ENCODE peak calls at places on chromosomes 11 and 22, in four cellular contexts. One of them, this sample, is unnamed.

GRCh38 chr22:45101828-45102227 is 61.9 kb upstream of the NUP50 start:
- DNase-seq in effector CD4-positive, alpha-beta T cell: no peak
- DNase-seq in activated T-helper 1 cell treated with anti-CD3 and anti-CD28 coated beads, Interleukin-12 subunit alpha, Interleukin-12 subunit beta, Interleukin-2, Interleukin-4 antibody, amounts not matched to agents 30 ng/mL and 10 ng/mL and 1 ng/mL, durations not matched to agents 14 hours and 24 hours and 36 hours: no peak
- DNase-seq in HS-27A: no peak
- DNase-seq in this sample: peak; percentile 30

GRCh38 chr22:39174498-39175120 is 22.1 kb upstream of the CBX7 start:
- DNase-seq in effector CD4-positive, alpha-beta T cell: peak; percentile 61
- DNase-seq in activated T-helper 1 cell treated with anti-CD3 and anti-CD28 coated beads, Interleukin-12 subunit alpha, Interleukin-12 subunit beta, Interleukin-2, Interleukin-4 antibody, amounts not matched to agents 30 ng/mL and 10 ng/mL and 1 ng/mL, durations not matched to agents 14 hours and 24 hours and 36 hours: peak; percentile 33
- DNase-seq in HS-27A: peak; percentile 82
- DNase-seq in this sample: peak; percentile 50

GRCh38 chr22:42893366-42894150 is 36.5 kb upstream of the ARFGAP3 start:
- DNase-seq in effector CD4-positive, alpha-beta T cell: no peak
- DNase-seq in activated T-helper 1 cell treated with anti-CD3 and anti-CD28 coated beads, Interleukin-12 subunit alpha, Interleukin-12 subunit beta, Interleukin-2, Interleukin-4 antibody, amounts not matched to agents 30 ng/mL and 10 ng/mL and 1 ng/mL, durations not matched to agents 14 hours and 24 hours and 36 hours: no peak
- DNase-seq in HS-27A: no peak
- DNase-seq in this sample: no peak

GRCh38 chr22:23563111-23563510 is 17.0 kb downstream of the IGLL1 start:
- DNase-seq in effector CD4-positive, alpha-beta T cell: no peak
- DNase-seq in activated T-helper 1 cell treated with anti-CD3 and anti-CD28 coated beads, Interleukin-12 subunit alpha, Interleukin-12 subunit beta, Interleukin-2, Interleukin-4 antibody, amounts not matched to agents 30 ng/mL and 10 ng/mL and 1 ng/mL, durations not matched to agents 14 hours and 24 hours and 36 hours: no peak
- DNase-seq in HS-27A: no peak
- DNase-seq in this sample: no peak

GRCh38 chr22:29717789-29718188 is 2.0 kb upstream of the CABP7 start:
- DNase-seq in effector CD4-positive, alpha-beta T cell: no peak
- DNase-seq in activated T-helper 1 cell treated with anti-CD3 and anti-CD28 coated beads, Interleukin-12 subunit alpha, Interleukin-12 subunit beta, Interleukin-2, Interleukin-4 antibody, amounts not matched to agents 30 ng/mL and 10 ng/mL and 1 ng/mL, durations not matched to agents 14 hours and 24 hours and 36 hours: no peak
- DNase-seq in HS-27A: no peak
- DNase-seq in this sample: no peak

GRCh38 chr11:85759915-85760314 is 51.0 kb downstream of the SYTL2 start:
- DNase-seq in effector CD4-positive, alpha-beta T cell: no peak
- DNase-seq in activated T-helper 1 cell treated with anti-CD3 and anti-CD28 coated beads, Interleukin-12 subunit alpha, Interleukin-12 subunit beta, Interleukin-2, Interleukin-4 antibody, amounts not matched to agents 30 ng/mL and 10 ng/mL and 1 ng/mL, durations not matched to agents 14 hours and 24 hours and 36 hours: no peak
- DNase-seq in HS-27A: peak; percentile 26
- DNase-seq in this sample: no peak

GRCh38 chr11:67400251-67400941 is 1.3 kb downstream of the PPP1CA start:
- DNase-seq in effector CD4-positive, alpha-beta T cell: no peak
- DNase-seq in activated T-helper 1 cell treated with anti-CD3 and anti-CD28 coated beads, Interleukin-12 subunit alpha, Interleukin-12 subunit beta, Interleukin-2, Interleukin-4 antibody, amounts not matched to agents 30 ng/mL and 10 ng/mL and 1 ng/mL, durations not matched to agents 14 hours and 24 hours and 36 hours: no peak
- DNase-seq in HS-27A: no peak
- DNase-seq in this sample: no peak

GRCh38 chr11:43833657-43834073 is 47.0 kb upstream of the ALKBH3 start:
- DNase-seq in effector CD4-positive, alpha-beta T cell: no peak
- DNase-seq in activated T-helper 1 cell treated with anti-CD3 and anti-CD28 coated beads, Interleukin-12 subunit alpha, Interleukin-12 subunit beta, Interleukin-2, Interleukin-4 antibody, amounts not matched to agents 30 ng/mL and 10 ng/mL and 1 ng/mL, durations not matched to agents 14 hours and 24 hours and 36 hours: no peak
- DNase-seq in HS-27A: no peak
- DNase-seq in this sample: no peak

GRCh38 chr11:125224391-125225015 is 60.0 kb downstream of the PKNOX2 start:
- DNase-seq in effector CD4-positive, alpha-beta T cell: no peak
- DNase-seq in activated T-helper 1 cell treated with anti-CD3 and anti-CD28 coated beads, Interleukin-12 subunit alpha, Interleukin-12 subunit beta, Interleukin-2, Interleukin-4 antibody, amounts not matched to agents 30 ng/mL and 10 ng/mL and 1 ng/mL, durations not matched to agents 14 hours and 24 hours and 36 hours: no peak
- DNase-seq in HS-27A: no peak
- DNase-seq in this sample: no peak

GRCh38 chr22:27534720-27535125 is 266.8 kb downstream of the MN1 start:
- DNase-seq in effector CD4-positive, alpha-beta T cell: no peak
- DNase-seq in activated T-helper 1 cell treated with anti-CD3 and anti-CD28 coated beads, Interleukin-12 subunit alpha, Interleukin-12 subunit beta, Interleukin-2, Interleukin-4 antibody, amounts not matched to agents 30 ng/mL and 10 ng/mL and 1 ng/mL, durations not matched to agents 14 hours and 24 hours and 36 hours: no peak
- DNase-seq in HS-27A: no peak
- DNase-seq in this sample: no peak

GRCh38 chr11:96102664-96103068 is 178.8 kb upstream of the MTMR2 start:
- DNase-seq in effector CD4-positive, alpha-beta T cell: no peak
- DNase-seq in activated T-helper 1 cell treated with anti-CD3 and anti-CD28 coated beads, Interleukin-12 subunit alpha, Interleukin-12 subunit beta, Interleukin-2, Interleukin-4 antibody, amounts not matched to agents 30 ng/mL and 10 ng/mL and 1 ng/mL, durations not matched to agents 14 hours and 24 hours and 36 hours: no peak
- DNase-seq in HS-27A: peak; percentile 73
- DNase-seq in this sample: no peak

GRCh38 chr11:72307439-72307838 is 63.5 kb upstream of the PHOX2A start:
- DNase-seq in effector CD4-positive, alpha-beta T cell: no peak
- DNase-seq in activated T-helper 1 cell treated with anti-CD3 and anti-CD28 coated beads, Interleukin-12 subunit alpha, Interleukin-12 subunit beta, Interleukin-2, Interleukin-4 antibody, amounts not matched to agents 30 ng/mL and 10 ng/mL and 1 ng/mL, durations not matched to agents 14 hours and 24 hours and 36 hours: no peak
- DNase-seq in HS-27A: no peak
- DNase-seq in this sample: no peak

GRCh38 chr11:76296731-76297130 is 84.2 kb downstream of the THAP12 start:
- DNase-seq in effector CD4-positive, alpha-beta T cell: no peak
- DNase-seq in activated T-helper 1 cell treated with anti-CD3 and anti-CD28 coated beads, Interleukin-12 subunit alpha, Interleukin-12 subunit beta, Interleukin-2, Interleukin-4 antibody, amounts not matched to agents 30 ng/mL and 10 ng/mL and 1 ng/mL, durations not matched to agents 14 hours and 24 hours and 36 hours: no peak
- DNase-seq in HS-27A: no peak
- DNase-seq in this sample: no peak

GRCh38 chr11:1306186-1307162 is 3.0 kb downstream of the TOLLIP start:
- DNase-seq in effector CD4-positive, alpha-beta T cell: no peak
- DNase-seq in activated T-helper 1 cell treated with anti-CD3 and anti-CD28 coated beads, Interleukin-12 subunit alpha, Interleukin-12 subunit beta, Interleukin-2, Interleukin-4 antibody, amounts not matched to agents 30 ng/mL and 10 ng/mL and 1 ng/mL, durations not matched to agents 14 hours and 24 hours and 36 hours: no peak
- DNase-seq in HS-27A: no peak
- DNase-seq in this sample: no peak

GRCh38 chr11:209275-210121 is 2.0 kb downstream of the RIC8A start:
- DNase-seq in effector CD4-positive, alpha-beta T cell: no peak
- DNase-seq in activated T-helper 1 cell treated with anti-CD3 and anti-CD28 coated beads, Interleukin-12 subunit alpha, Interleukin-12 subunit beta, Interleukin-2, Interleukin-4 antibody, amounts not matched to agents 30 ng/mL and 10 ng/mL and 1 ng/mL, durations not matched to agents 14 hours and 24 hours and 36 hours: no peak
- DNase-seq in HS-27A: no peak
- DNase-seq in this sample: peak; percentile 20

GRCh38 chr22:42863349-42863911 is 6.4 kb upstream of the ARFGAP3 start:
- DNase-seq in effector CD4-positive, alpha-beta T cell: no peak
- DNase-seq in activated T-helper 1 cell treated with anti-CD3 and anti-CD28 coated beads, Interleukin-12 subunit alpha, Interleukin-12 subunit beta, Interleukin-2, Interleukin-4 antibody, amounts not matched to agents 30 ng/mL and 10 ng/mL and 1 ng/mL, durations not matched to agents 14 hours and 24 hours and 36 hours: no peak
- DNase-seq in HS-27A: peak; percentile 79
- DNase-seq in this sample: peak; percentile 43

GRCh38 chr11:114088836-114089235 is 29.3 kb downstream of the ZBTB16 start:
- DNase-seq in effector CD4-positive, alpha-beta T cell: no peak
- DNase-seq in activated T-helper 1 cell treated with anti-CD3 and anti-CD28 coated beads, Interleukin-12 subunit alpha, Interleukin-12 subunit beta, Interleukin-2, Interleukin-4 antibody, amounts not matched to agents 30 ng/mL and 10 ng/mL and 1 ng/mL, durations not matched to agents 14 hours and 24 hours and 36 hours: no peak
- DNase-seq in HS-27A: no peak
- DNase-seq in this sample: no peak

GRCh38 chr22:22938672-22939536 is 51.3 kb downstream of the IGLL5 start:
- DNase-seq in effector CD4-positive, alpha-beta T cell: no peak
- DNase-seq in activated T-helper 1 cell treated with anti-CD3 and anti-CD28 coated beads, Interleukin-12 subunit alpha, Interleukin-12 subunit beta, Interleukin-2, Interleukin-4 antibody, amounts not matched to agents 30 ng/mL and 10 ng/mL and 1 ng/mL, durations not matched to agents 14 hours and 24 hours and 36 hours: no peak
- DNase-seq in HS-27A: no peak
- DNase-seq in this sample: no peak

GRCh38 chr11:77322506-77322905 is 21.0 kb upstream of the GDPD4 start:
- DNase-seq in effector CD4-positive, alpha-beta T cell: no peak
- DNase-seq in activated T-helper 1 cell treated with anti-CD3 and anti-CD28 coated beads, Interleukin-12 subunit alpha, Interleukin-12 subunit beta, Interleukin-2, Interleukin-4 antibody, amounts not matched to agents 30 ng/mL and 10 ng/mL and 1 ng/mL, durations not matched to agents 14 hours and 24 hours and 36 hours: no peak
- DNase-seq in HS-27A: no peak
- DNase-seq in this sample: no peak

GRCh38 chr11:34072041-34072440 is 20.5 kb downstream of the CAPRIN1 start:
- DNase-seq in effector CD4-positive, alpha-beta T cell: no peak
- DNase-seq in activated T-helper 1 cell treated with anti-CD3 and anti-CD28 coated beads, Interleukin-12 subunit alpha, Interleukin-12 subunit beta, Interleukin-2, Interleukin-4 antibody, amounts not matched to agents 30 ng/mL and 10 ng/mL and 1 ng/mL, durations not matched to agents 14 hours and 24 hours and 36 hours: no peak
- DNase-seq in HS-27A: no peak
- DNase-seq in this sample: no peak

GRCh38 chr11:64794526-64794925 is 8.5 kb downstream of the MAP4K2 start:
- DNase-seq in effector CD4-positive, alpha-beta T cell: no peak
- DNase-seq in activated T-helper 1 cell treated with anti-CD3 and anti-CD28 coated beads, Interleukin-12 subunit alpha, Interleukin-12 subunit beta, Interleukin-2, Interleukin-4 antibody, amounts not matched to agents 30 ng/mL and 10 ng/mL and 1 ng/mL, durations not matched to agents 14 hours and 24 hours and 36 hours: no peak
- DNase-seq in HS-27A: no peak
- DNase-seq in this sample: no peak

GRCh38 chr11:7436657-7437056 is 48.6 kb upstream of the OLFML1 start:
- DNase-seq in effector CD4-positive, alpha-beta T cell: no peak
- DNase-seq in activated T-helper 1 cell treated with anti-CD3 and anti-CD28 coated beads, Interleukin-12 subunit alpha, Interleukin-12 subunit beta, Interleukin-2, Interleukin-4 antibody, amounts not matched to agents 30 ng/mL and 10 ng/mL and 1 ng/mL, durations not matched to agents 14 hours and 24 hours and 36 hours: no peak
- DNase-seq in HS-27A: no peak
- DNase-seq in this sample: no peak

GRCh38 chr22:20569059-20570058 is 61.9 kb downstream of the MED15 start:
- DNase-seq in effector CD4-positive, alpha-beta T cell: peak; percentile 76
- DNase-seq in activated T-helper 1 cell treated with anti-CD3 and anti-CD28 coated beads, Interleukin-12 subunit alpha, Interleukin-12 subunit beta, Interleukin-2, Interleukin-4 antibody, amounts not matched to agents 30 ng/mL and 10 ng/mL and 1 ng/mL, durations not matched to agents 14 hours and 24 hours and 36 hours: peak; percentile 76
- DNase-seq in HS-27A: peak; percentile 93
- DNase-seq in this sample: peak; percentile 70

GRCh38 chr11:9203715-9204311 is 61.3 kb downstream of the DENND5A start:
- DNase-seq in effector CD4-positive, alpha-beta T cell: no peak
- DNase-seq in activated T-helper 1 cell treated with anti-CD3 and anti-CD28 coated beads, Interleukin-12 subunit alpha, Interleukin-12 subunit beta, Interleukin-2, Interleukin-4 antibody, amounts not matched to agents 30 ng/mL and 10 ng/mL and 1 ng/mL, durations not matched to agents 14 hours and 24 hours and 36 hours: no peak
- DNase-seq in HS-27A: no peak
- DNase-seq in this sample: no peak

GRCh38 chr11:94494200-94494545 is 389 bp downstream of the ANKRD49 start:
- DNase-seq in effector CD4-positive, alpha-beta T cell: no peak
- DNase-seq in activated T-helper 1 cell treated with anti-CD3 and anti-CD28 coated beads, Interleukin-12 subunit alpha, Interleukin-12 subunit beta, Interleukin-2, Interleukin-4 antibody, amounts not matched to agents 30 ng/mL and 10 ng/mL and 1 ng/mL, durations not matched to agents 14 hours and 24 hours and 36 hours: no peak
- DNase-seq in HS-27A: no peak
- DNase-seq in this sample: no peak

GRCh38 chr11:110196241-110196754 is 100.1 kb downstream of the RDX start:
- DNase-seq in effector CD4-positive, alpha-beta T cell: no peak
- DNase-seq in activated T-helper 1 cell treated with anti-CD3 and anti-CD28 coated beads, Interleukin-12 subunit alpha, Interleukin-12 subunit beta, Interleukin-2, Interleukin-4 antibody, amounts not matched to agents 30 ng/mL and 10 ng/mL and 1 ng/mL, durations not matched to agents 14 hours and 24 hours and 36 hours: no peak
- DNase-seq in HS-27A: peak; percentile 50
- DNase-seq in this sample: no peak

GRCh38 chr22:44436656-44437492 is 61.2 kb downstream of the RTL6 start:
- DNase-seq in effector CD4-positive, alpha-beta T cell: no peak
- DNase-seq in activated T-helper 1 cell treated with anti-CD3 and anti-CD28 coated beads, Interleukin-12 subunit alpha, Interleukin-12 subunit beta, Interleukin-2, Interleukin-4 antibody, amounts not matched to agents 30 ng/mL and 10 ng/mL and 1 ng/mL, durations not matched to agents 14 hours and 24 hours and 36 hours: no peak
- DNase-seq in HS-27A: no peak
- DNase-seq in this sample: no peak

This sample was measured in stimulated activated CD4-positive, alpha-beta T cell treated with anti-CD3 and anti-CD28 coated beads, Interleukin-1b, Interleukin-23, amount 100 ng/mL, for 48 hours.